ENCODE peak calls at places on chromosomes 3 and 15, in eight cellular contexts. U is amygdala; C is HS-5; R is EL; E is stimulated activated CD8-positive, alpha-beta memory T cell treated with anti-CD3 and anti-CD28 coated beads, Interleukin-12 subunit alpha, Interleukin-12 subunit beta, amount 100 ng/mL, for 4 hours; J is GM23248; X is cardiac fibroblast; D is GM12865. P is an unnamed sample.

GRCh38 chr15:99668533-99669182 is 64.6 kb downstream of the LYSMD4 start:
- DNase-seq in U (no peak), C (no peak), R (no peak), E (no peak), J (no peak), X (no peak), D (no peak), P (no peak)

GRCh38 chr3:72492240-72492639 is 356.0 kb downstream of the SHQ1 start:
- DNase-seq in U (peak), C (peak), R (peak), E (no peak), J (peak), X (peak), D (no peak), P (no peak)

GRCh38 chr3:188979236-188979635 is 192.5 kb upstream of the TPRG1 start:
- DNase-seq in U (no peak), C (no peak), R (no peak), E (no peak), J (no peak), X (no peak), D (no peak), P (no peak)

GRCh38 chr3:161989012-161989411 is 492.4 kb downstream of the OTOL1 start:
- DNase-seq in U (no peak), C (no peak), R (peak), E (no peak), J (peak), X (no peak), D (no peak), P (no peak)

GRCh38 chr15:48397841-48398240 is 66.6 kb downstream of the DUT start:
- DNase-seq in U (peak), C (no peak), R (no peak), E (no peak), J (peak), X (peak), D (no peak), P (no peak)

GRCh38 chr3:131350506-131350905 is 31.1 kb upstream of the NUDT16 start:
- DNase-seq in U (no peak), C (no peak), R (peak), E (no peak), J (peak), X (peak), D (no peak), P (no peak)

GRCh38 chr3:117603097-117603496 is 893.5 kb downstream of the TUSC7 start:
- DNase-seq in U (no peak), C (no peak), R (no peak), E (no peak), J (no peak), X (no peak), D (peak), P (no peak)

GRCh38 chr15:95409924-95410323 is 920.6 kb upstream of the NR2F2 start:
- DNase-seq in U (no peak), C (no peak), R (no peak), E (no peak), J (no peak), X (peak), D (no peak), P (no peak)

GRCh38 chr3:33936171-33936920 is 137.9 kb downstream of the PDCD6IP start:
- DNase-seq in U (no peak), C (no peak), R (no peak), E (no peak), J (no peak), X (no peak), D (no peak), P (no peak)

GRCh38 chr3:9079674-9080073 is 116.4 kb upstream of the RAD18 start:
- DNase-seq in U (no peak), C (no peak), R (peak), E (no peak), J (no peak), X (no peak), D (peak), P (no peak)

GRCh38 chr3:8871306-8871705 is 92.0 kb downstream of the RAD18 start:
- DNase-seq in U (no peak), C (no peak), R (no peak), E (no peak), J (no peak), X (no peak), D (no peak), P (no peak)